ENCODE peak calls at places on chromosome 1, in five cellular contexts. A, J, N, Y and D are unnamed samples.

GRCh38 chr1:230113605-230114241 is 46.7 kb downstream of the GALNT2 start:
- DNase-seq in A (no peak), J (no peak), N (peak; percentile 55), Y (no peak), D (no peak)

GRCh38 chr1:6248798-6249731 is 5.1 kb downstream of the HES3 start:
- DNase-seq in A (no peak), J (no peak), N (peak; percentile 35), Y (no peak), D (peak; percentile 37)

GRCh38 chr1:41751804-41752513 is 166.8 kb downstream of the HIVEP3 start:
- DNase-seq in A (no peak), J (peak; percentile 30), N (no peak), Y (no peak), D (no peak)

GRCh38 chr1:224047538-224047937 is 66.4 kb upstream of the FBXO28 start:
- DNase-seq in A (no peak), J (no peak), N (no peak), Y (no peak), D (no peak)

GRCh38 chr1:175390081-175390481 is 197.5 kb upstream of the KIAA0040 start:
- DNase-seq in A (no peak), J (no peak), N (no peak), Y (no peak), D (no peak)

GRCh38 chr1:5896706-5897105 is 95.5 kb downstream of the NPHP4 start:
- DNase-seq in A (no peak), J (no peak), N (no peak), Y (no peak), D (no peak)

GRCh38 chr1:223176437-223176836 is 33.4 kb upstream of the TLR5 start:
- DNase-seq in A (no peak), J (no peak), N (no peak), Y (no peak), D (no peak)

GRCh38 chr1:181089017-181089776 is 697 bp downstream of the IER5 start:
- DNase-seq in A (peak; percentile 21), J (peak; percentile 55), N (no peak), Y (peak; percentile 39), D (peak; percentile 82)

GRCh38 chr1:246773213-246773641 is 49.0 kb downstream of the SCCPDH start:
- DNase-seq in A (no peak), J (no peak), N (no peak), Y (no peak), D (no peak)

GRCh38 chr1:204242920-204243319 is 29.1 kb upstream of the GOLT1A start:
- DNase-seq in A (no peak), J (no peak), N (no peak), Y (no peak), D (no peak)

GRCh38 chr1:43982798-43983197 is 3.8 kb downstream of the B4GALT2 start:
- DNase-seq in A (no peak), J (no peak), N (no peak), Y (no peak), D (peak; percentile 27)

GRCh38 chr1:162475089-162475488 is 22.5 kb upstream of the UHMK1 start:
- DNase-seq in A (no peak), J (no peak), N (no peak), Y (no peak), D (no peak)

GRCh38 chr1:154616659-154617345 is 8.8 kb upstream of the ADAR start:
- DNase-seq in A (no peak), J (no peak), N (no peak), Y (no peak), D (peak; percentile 62)

GRCh38 chr1:40861227-40862003 is 748 bp downstream of the CITED4 start:
- DNase-seq in A (peak; percentile 25), J (peak; percentile 49), N (no peak), Y (peak; percentile 52), D (peak; percentile 61)